ENCODE peak calls at places on chromosomes 7 and 10, in ten cellular contexts. X is lung, M is esophagus squamous epithelium, W is endodermal cell, Q is tibial artery, O is colonic mucosa, G is GM23248, F is testis, N is small intestine, D is psoas muscle. L is an unnamed sample. For H3K4me1, the result is how much of the 10 kb centered on the place peaks cover.

GRCh38 chr7:155398944-155399343 is 59.0 kb upstream of the EN2 start:
- DNase-seq in G (no peak), D (no peak), X (no peak), M (no peak), N (no peak), Q (no peak), W (peak), F (peak), O (no peak), L (no peak)

GRCh38 chr10:108789911-108790310 is 1133.4 kb downstream of the XPNPEP1 start:
- DNase-seq in M (no peak), F (no peak), N (no peak), O (no peak), X (no peak), W (no peak), Q (no peak), D (no peak), G (peak), L (no peak)

GRCh38 chr7:157521061-157521731 is 184.4 kb downstream of the DNAJB6 start:
- DNase-seq in Q (peak), D (no peak), O (no peak), W (peak), M (no peak), N (no peak), G (no peak), X (no peak), F (peak), L (peak)

GRCh38 chr7:36129048-36129534 is 24.0 kb upstream of the EEPD1 start:
- DNase-seq in N (peak), M (no peak), W (no peak), Q (peak), X (no peak), G (peak), F (no peak), D (peak), O (peak), L (peak)

GRCh38 chr10:114406455-114406854 is 2.2 kb upstream of the AFAP1L2 start:
- DNase-seq in N (no peak), G (no peak), X (no peak), Q (no peak), F (no peak), W (no peak), M (no peak), O (no peak), D (no peak), L (no peak)

GRCh38 chr7:151940048-151940845 is 16.0 kb upstream of the GALNTL5 start:
- DNase-seq in N (no peak), W (no peak), X (no peak), D (peak), F (peak), G (peak), M (no peak), O (no peak), Q (no peak), L (no peak)

GRCh38 chr10:114548662-114549061 is 109.4 kb downstream of the ABLIM1 start:
- DNase-seq in G (peak), N (peak), F (peak), M (no peak), D (no peak), O (peak), X (no peak), Q (no peak), W (peak), L (peak)

GRCh38 chr7:1851731-1852531 is 181.9 kb downstream of the ELFN1 start:
- DNase-seq in G (no peak), X (no peak), W (peak), N (no peak), O (no peak), D (peak), F (no peak), M (no peak), Q (peak), L (no peak)

GRCh38 chr7:78134256-78134655 is 335.7 kb downstream of the PHTF2 start:
- DNase-seq in G (peak), W (no peak), D (no peak), M (no peak), Q (no peak), F (no peak), O (no peak), X (no peak), N (peak), L (no peak)

DNA sequence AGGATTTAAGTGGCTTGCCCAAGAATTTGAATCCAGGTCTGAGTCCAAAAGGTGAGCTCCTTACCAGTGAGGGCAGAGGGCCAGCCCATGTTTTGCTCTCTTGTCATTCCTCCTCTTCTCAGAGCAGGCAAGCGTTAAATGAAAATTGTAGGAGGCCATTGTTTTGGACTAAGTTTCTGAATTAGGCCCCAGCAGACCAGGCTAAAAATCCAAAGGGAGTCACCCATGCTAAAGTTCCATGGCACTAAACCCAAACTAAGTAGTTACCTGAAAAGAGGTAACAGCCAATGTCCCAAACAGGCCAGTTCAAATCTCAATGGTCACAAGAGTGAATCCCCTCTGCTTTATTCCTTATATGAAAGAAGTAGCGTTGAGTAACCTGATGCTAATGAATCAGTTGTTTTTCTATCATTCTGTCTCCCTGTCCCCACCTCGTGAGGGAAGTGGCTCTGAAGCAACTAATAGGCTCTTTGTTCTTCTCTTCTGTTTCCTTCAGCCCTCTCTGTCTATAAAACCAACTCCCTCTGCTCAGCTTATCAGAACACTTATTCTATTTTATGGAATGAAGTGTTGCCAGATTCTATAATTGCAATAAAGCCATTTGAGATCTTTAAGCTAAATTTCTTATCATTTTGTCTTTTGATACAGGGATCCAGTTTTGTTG is 17.5 kb upstream of the CDH23 start:
- DNase-seq in D (no peak), F (peak), O (no peak), X (no peak), Q (no peak), N (peak), W (no peak), M (no peak), G (no peak), L (no peak)
- H3K4me1 ChIP-seq in D (under half), F (under half), O (under half), X (under half), Q (under half), N (under half), W (under half), M (under half), G (under half), L (under half)

GRCh38 chr7:131667699-131668098 is 111.3 kb upstream of the PODXL start:
- DNase-seq in M (no peak), O (no peak), N (no peak), W (no peak), X (no peak), Q (peak), G (no peak), D (no peak), F (no peak), L (no peak)

GRCh38 chr7:131670401-131670800 is 114.0 kb upstream of the PODXL start:
- DNase-seq in M (no peak), G (no peak), Q (peak), O (no peak), W (no peak), N (no peak), F (no peak), X (no peak), D (no peak), L (no peak)

GRCh38 chr7:131665021-131665420 is 108.6 kb upstream of the PODXL start:
- DNase-seq in G (no peak), W (no peak), O (no peak), N (no peak), F (no peak), X (no peak), M (no peak), Q (peak), D (no peak), L (no peak)

DNA sequence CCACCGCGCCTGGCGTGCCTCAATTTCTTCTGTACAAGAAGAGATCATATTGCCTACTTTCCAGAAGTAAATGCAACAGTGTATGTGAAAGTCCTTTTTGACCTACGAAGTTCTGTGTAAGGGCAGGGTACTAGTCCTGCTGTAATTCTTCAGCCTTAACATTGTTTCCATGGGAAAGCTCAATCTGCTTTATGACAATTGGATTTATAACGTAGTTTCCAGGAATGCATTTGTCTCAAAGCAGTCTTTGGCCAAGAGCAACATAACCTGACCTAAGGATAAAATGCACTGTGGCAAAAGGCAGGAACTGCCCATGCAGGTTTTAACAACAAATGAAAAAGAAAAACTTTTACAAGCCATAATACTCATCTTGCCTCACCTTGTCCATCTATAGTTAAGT is 108.1 kb upstream of the PODXL start:
- DNase-seq in X (no peak), W (no peak), M (no peak), D (no peak), N (no peak), Q (no peak), F (no peak), O (no peak), G (no peak), L (no peak)
- H3K4me1 ChIP-seq in X (under half), W (under half), M (under half), D (under half), N (under half), Q (under half), F (under half), O (under half), G (under half), L (under half)

GRCh38 chr7:137977173-137977572 is 24.7 kb downstream of the CREB3L2 start:
- DNase-seq in X (no peak), M (no peak), W (no peak), O (no peak), D (no peak), N (no peak), Q (no peak), F (no peak), G (peak), L (no peak)
- H3K4me1 ChIP-seq in X (under half), M (half or more), W (under half), O (under half), D (under half), N (under half), Q (half or more), F (under half), G (half or more), L (under half)

GRCh38 chr10:48439031-48439430 is 132.6 kb downstream of the MAPK8 start:
- DNase-seq in N (no peak), F (no peak), D (no peak), G (peak), X (no peak), W (no peak), O (no peak), Q (no peak), M (no peak), L (no peak)

GRCh38 chr10:48439581-48440041 is 133.1 kb downstream of the MAPK8 start:
- DNase-seq in O (peak), M (no peak), G (peak), F (no peak), W (peak), N (peak), X (no peak), Q (no peak), D (no peak), L (no peak)

GRCh38 chr10:48442809-48443177 is 136.3 kb downstream of the MAPK8 start:
- DNase-seq in D (no peak), Q (no peak), M (no peak), X (no peak), O (no peak), W (no peak), G (no peak), N (no peak), F (no peak), L (no peak)

GRCh38 chr10:48442090-48442808 is 135.8 kb downstream of the MAPK8 start:
- DNase-seq in O (peak), D (no peak), N (no peak), W (no peak), Q (no peak), M (no peak), X (no peak), G (no peak), F (no peak), L (no peak)

DNA sequence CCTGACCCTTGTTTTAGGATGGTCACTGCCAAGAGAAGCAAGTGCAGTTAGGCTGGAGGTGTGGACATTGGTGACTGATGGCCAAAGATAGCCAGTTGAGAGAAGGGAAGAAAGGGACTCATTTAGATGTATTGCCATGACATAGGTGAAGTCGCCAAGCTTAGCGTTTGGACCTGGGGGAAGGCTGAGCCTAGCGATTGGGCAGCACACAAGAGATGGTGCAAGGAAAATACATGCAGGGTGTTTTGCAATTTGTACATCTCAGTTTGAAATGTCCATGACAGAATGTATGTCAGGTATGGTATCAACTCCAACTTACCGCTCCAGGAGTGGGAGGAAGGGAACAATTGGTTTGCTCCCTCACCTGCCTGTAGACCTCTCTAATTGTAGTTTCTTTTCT is 134.3 kb downstream of the MAPK8 start:
- DNase-seq in D (no peak), Q (no peak), W (no peak), X (no peak), G (no peak), M (no peak), N (no peak), F (no peak), O (no peak), L (no peak)
- H3K4me1 ChIP-seq in D (under half), Q (under half), W (under half), X (under half), G (under half), M (under half), N (under half), F (under half), O (under half), L (under half)

GRCh38 chr10:13708256-13708990 is 121.7 kb downstream of the PRPF18 start:
- DNase-seq in F (no peak), G (no peak), M (no peak), N (no peak), D (no peak), W (peak), O (no peak), Q (no peak), X (no peak), L (no peak)
- H3K4me1 ChIP-seq in F (under half), G (under half), M (half or more), N (under half), D (under half), W (under half), O (under half), Q (under half), X (under half), L (under half)

DNA sequence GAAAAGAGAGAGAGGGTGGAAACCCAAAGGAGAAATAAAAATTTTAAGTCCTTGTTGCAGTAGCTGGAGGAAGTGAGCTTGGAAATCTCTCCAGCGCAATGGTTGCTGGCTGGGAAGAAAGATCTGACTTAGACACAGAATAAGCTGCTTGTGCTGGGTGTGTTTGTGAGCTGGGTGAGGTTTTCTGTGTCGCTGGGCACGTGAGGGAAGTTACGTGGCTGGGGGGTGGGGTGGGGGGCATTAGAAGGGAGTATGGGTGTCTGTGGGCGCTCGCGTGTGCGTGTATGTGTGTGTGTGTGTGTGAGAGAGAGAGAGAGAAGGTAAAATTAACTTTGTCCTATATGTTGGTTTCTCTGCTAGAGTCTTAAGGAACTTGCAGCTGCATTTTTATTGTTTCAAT is 11.6 kb downstream of the TCF7L2 start:
- DNase-seq in O (no peak), X (no peak), F (no peak), Q (no peak), N (no peak), M (no peak), G (peak), W (no peak), D (no peak), L (no peak)
- H3K4me1 ChIP-seq in O (under half), X (under half), F (under half), Q (half or more), N (under half), M (half or more), G (half or more), W (under half), D (under half), L (under half)

DNA sequence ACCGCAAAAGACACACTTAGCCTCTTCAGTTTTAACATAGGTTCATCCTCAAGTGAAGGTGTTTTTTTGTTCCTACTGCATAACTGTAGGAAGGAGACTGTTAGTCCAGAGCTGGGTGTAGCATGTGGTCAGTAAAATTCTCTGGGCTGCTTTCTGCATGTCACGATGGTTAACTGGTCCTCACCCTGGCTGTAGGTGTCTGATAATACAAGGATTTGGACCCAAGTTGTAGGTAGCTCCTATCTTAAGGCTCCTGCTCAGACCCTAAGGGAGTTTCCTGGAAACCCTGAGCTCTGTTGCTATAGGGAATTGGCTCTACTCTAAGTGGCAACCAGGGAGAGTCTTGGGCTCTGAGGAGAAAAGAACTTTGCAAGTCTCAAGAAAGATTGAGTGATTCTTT is 112.9 kb downstream of the SAMD9 start:
- DNase-seq in D (no peak), M (no peak), O (no peak), X (no peak), Q (no peak), G (no peak), F (no peak), W (no peak), N (no peak), L (no peak)
- H3K4me1 ChIP-seq in D (under half), M (under half), O (under half), X (under half), Q (under half), G (under half), F (under half), W (under half), N (under half), L (under half)

GRCh38 chr7:86953653-86954336 is 105.7 kb downstream of the ELAPOR2 start:
- DNase-seq in N (no peak), D (no peak), M (no peak), X (no peak), G (no peak), Q (no peak), O (no peak), W (no peak), F (no peak), L (no peak)

GRCh38 chr7:86950360-86950759 is 109.1 kb downstream of the ELAPOR2 start:
- DNase-seq in G (no peak), X (no peak), D (no peak), F (no peak), W (no peak), N (no peak), Q (no peak), M (no peak), O (no peak), L (peak)

GRCh38 chr7:86953219-86953618 is 106.2 kb downstream of the ELAPOR2 start:
- DNase-seq in W (no peak), M (no peak), X (no peak), F (no peak), N (no peak), G (no peak), Q (no peak), O (no peak), D (no peak), L (no peak)

GRCh38 chr7:86950944-86951343 is 108.5 kb downstream of the ELAPOR2 start:
- DNase-seq in X (no peak), D (no peak), G (no peak), W (no peak), M (no peak), F (no peak), O (no peak), N (no peak), Q (no peak), L (no peak)

DNA sequence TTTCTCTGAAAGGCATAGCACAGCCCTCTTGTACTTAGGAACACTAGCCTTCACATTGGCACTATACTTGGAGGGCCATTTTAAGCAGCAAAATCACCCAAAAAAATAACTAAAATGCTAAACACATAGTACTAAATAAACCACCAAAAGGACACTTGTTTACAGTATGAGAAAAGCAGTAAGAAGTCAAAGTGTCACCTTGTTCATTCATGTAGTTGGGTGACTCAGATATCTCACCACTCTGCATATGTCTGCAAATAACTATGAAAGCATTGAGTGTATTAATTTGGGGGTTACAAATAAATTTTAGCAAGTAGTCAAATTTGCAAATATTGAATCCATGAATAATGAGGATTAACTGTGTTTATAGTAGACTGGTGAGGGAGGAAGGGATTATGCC is 107.6 kb downstream of the ELAPOR2 start:
- DNase-seq in D (no peak), W (no peak), M (no peak), G (no peak), F (no peak), O (no peak), X (no peak), Q (no peak), N (no peak), L (no peak)
- H3K4me1 ChIP-seq in D (under half), W (under half), M (under half), G (under half), F (under half), O (under half), X (under half), Q (under half), N (under half), L (under half)

DNA sequence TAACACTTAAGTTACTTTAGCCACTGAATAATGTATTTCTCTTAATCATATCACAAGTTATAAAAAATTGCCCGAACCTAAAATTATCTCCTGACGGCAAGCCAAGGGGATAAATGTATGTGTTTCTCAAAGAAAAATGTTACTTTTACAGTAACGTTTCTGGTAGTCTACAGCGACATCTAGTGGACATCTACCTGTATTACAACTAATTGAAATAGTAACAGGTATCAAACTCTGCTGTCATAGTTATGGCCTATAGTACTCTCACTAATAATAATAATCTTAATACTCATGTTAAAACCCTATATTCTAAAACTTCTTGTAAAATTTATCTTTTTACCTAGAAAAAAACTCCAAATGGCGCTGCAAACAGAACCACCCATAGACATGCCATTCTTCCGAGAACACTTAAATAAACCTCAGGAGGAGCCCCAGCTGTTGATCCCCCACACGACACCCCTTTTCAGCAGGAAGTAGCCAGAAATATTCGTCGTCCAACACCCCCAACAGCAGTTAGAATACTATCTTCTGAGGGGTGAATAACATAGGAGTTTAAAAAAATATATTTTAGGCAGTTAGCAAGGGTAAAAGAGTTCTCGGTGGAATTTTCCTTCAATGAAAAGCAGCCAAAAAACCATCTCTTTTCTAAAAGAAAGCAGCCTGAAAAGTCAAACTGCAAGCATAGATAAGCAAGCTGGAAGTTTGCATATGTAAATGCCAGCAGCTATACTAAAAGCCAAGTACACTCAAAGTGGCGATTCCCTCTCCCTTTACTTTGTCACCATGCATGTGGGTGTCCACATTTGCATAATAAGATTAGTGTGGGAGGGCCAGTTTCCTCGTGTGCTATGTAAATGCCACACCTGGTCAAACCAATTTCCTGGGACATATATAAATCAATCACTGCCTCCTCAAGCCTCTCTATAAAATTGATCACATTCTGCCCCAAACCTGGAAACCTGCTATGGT is 40.5 kb upstream of the ZNF107 start:
- DNase-seq in F (no peak), M (no peak), Q (no peak), D (no peak), G (peak), N (peak), X (no peak), W (no peak), O (no peak), L (no peak)
- H3K4me1 ChIP-seq in F (under half), M (under half), Q (under half), D (under half), G (under half), N (under half), X (under half), W (under half), O (under half), L (under half)

L was measured in Peyer's patch.